ENCODE peak calls at places on chromosomes 12 and 14, in ten cellular contexts. D is caudate nucleus; X is amniotic stem cell; R is B cell; S is AG08396; K is COR-L47; Y is mesenchymal stem cell; F is stomach; H is stimulated activated CD4-positive, alpha-beta T cell treated with anti-CD3 and anti-CD28 coated beads, TNF-alpha, amount 100 ng/mL, for 1 hour; Z is brain microvascular endothelial cell. O is an unnamed sample.

GRCh38 chr12:9634177-9634803 is 26.6 kb upstream of the KLRB1 start:
- DNase-seq in D (peak), X (peak), R (peak), S (peak), K (no peak), Y (peak), F (peak), H (peak), Z (peak), O (no peak)

GRCh38 chr12:388547-389137 is 478 bp downstream of the KDM5A start:
- DNase-seq in D (no peak), X (no peak), R (no peak), S (peak), K (no peak), Y (peak), F (no peak), H (peak), Z (peak), O (no peak)

GRCh38 chr14:50425816-50426215 is 29.1 kb upstream of the CDKL1 start:
- DNase-seq in D (no peak), X (no peak), R (no peak), S (no peak), K (no peak), Y (peak), F (no peak), H (no peak), Z (peak), O (no peak)

GRCh38 chr12:64419696-64420095 is 15.5 kb downstream of the XPOT start:
- DNase-seq in D (no peak), X (no peak), R (no peak), S (no peak), K (no peak), Y (no peak), F (no peak), H (no peak), Z (no peak), O (no peak)

GRCh38 chr12:1595026-1595561 is 713 bp upstream of the FBXL14 start:
- DNase-seq in D (no peak), X (no peak), R (no peak), S (no peak), K (no peak), Y (peak), F (no peak), H (no peak), Z (no peak), O (no peak)

GRCh38 chr12:31031951-31032335 is 41.7 kb upstream of the DDX11 start:
- DNase-seq in D (no peak), X (no peak), R (no peak), S (no peak), K (no peak), Y (no peak), F (no peak), H (no peak), Z (no peak), O (no peak)

GRCh38 chr12:69685810-69686209 is 13.3 kb downstream of the BEST3 start:
- DNase-seq in D (no peak), X (no peak), R (no peak), S (no peak), K (no peak), Y (no peak), F (no peak), H (no peak), Z (peak), O (peak)

GRCh38 chr14:89312937-89313336 is 104.1 kb downstream of the FOXN3 start:
- DNase-seq in D (no peak), X (no peak), R (no peak), S (no peak), K (no peak), Y (no peak), F (no peak), H (no peak), Z (no peak), O (no peak)

GRCh38 chr12:114408881-114409795 is 3.2 kb upstream of the TBX5 start:
- DNase-seq in D (no peak), X (no peak), R (peak), S (no peak), K (no peak), Y (peak), F (no peak), H (no peak), Z (no peak), O (no peak)

GRCh38 chr14:22748691-22749090 is 17.8 kb upstream of the OXA1L start:
- DNase-seq in D (no peak), X (no peak), R (peak), S (no peak), K (no peak), Y (no peak), F (no peak), H (no peak), Z (no peak), O (no peak)

GRCh38 chr14:67269338-67270060 is 28.3 kb downstream of the PALS1 start:
- DNase-seq in D (no peak), X (peak), R (no peak), S (peak), K (no peak), Y (peak), F (no peak), H (no peak), Z (peak), O (no peak)

GRCh38 chr12:88247241-88247643 is 105.1 kb downstream of the TMTC3 start:
- DNase-seq in D (no peak), X (no peak), R (no peak), S (peak), K (no peak), Y (peak), F (no peak), H (no peak), Z (peak), O (peak)

GRCh38 chr14:95659986-95660385 is 26.2 kb upstream of the TCL1B start:
- DNase-seq in D (no peak), X (no peak), R (no peak), S (no peak), K (no peak), Y (no peak), F (no peak), H (no peak), Z (no peak), O (no peak)

GRCh38 chr12:63921157-63921556 is 76.7 kb downstream of the SRGAP1 start:
- DNase-seq in D (no peak), X (no peak), R (no peak), S (no peak), K (no peak), Y (no peak), F (no peak), H (no peak), Z (no peak), O (no peak)

GRCh38 chr12:38872181-38872580 is 33.2 kb downstream of the CPNE8 start:
- DNase-seq in D (no peak), X (no peak), R (no peak), S (no peak), K (no peak), Y (no peak), F (no peak), H (no peak), Z (no peak), O (no peak)

GRCh38 chr12:113980054-113980453 is 13.9 kb upstream of the RBM19 start:
- DNase-seq in D (no peak), X (no peak), R (no peak), S (no peak), K (no peak), Y (no peak), F (no peak), H (no peak), Z (no peak), O (no peak)

GRCh38 chr14:91409991-91410401 is 7.6 kb downstream of the CCDC88C start:
- DNase-seq in D (no peak), X (no peak), R (no peak), S (no peak), K (no peak), Y (no peak), F (no peak), H (no peak), Z (no peak), O (no peak)

GRCh38 chr12:131208425-131208824 is 254.7 kb downstream of the ADGRD1 start:
- DNase-seq in D (no peak), X (no peak), R (no peak), S (no peak), K (no peak), Y (no peak), F (peak), H (no peak), Z (no peak), O (no peak)

GRCh38 chr14:31127690-31128089 is 79.9 kb downstream of the HECTD1 start:
- DNase-seq in D (no peak), X (no peak), R (no peak), S (no peak), K (no peak), Y (no peak), F (no peak), H (no peak), Z (no peak), O (no peak)

GRCh38 chr14:35365130-35366047 is 39.2 kb downstream of the NFKBIA start:
- DNase-seq in D (peak), X (peak), R (no peak), S (peak), K (no peak), Y (peak), F (peak), H (no peak), Z (peak), O (no peak)

GRCh38 chr12:69008510-69008909 is 75.5 kb upstream of the CPM start:
- DNase-seq in D (no peak), X (no peak), R (no peak), S (no peak), K (no peak), Y (no peak), F (no peak), H (no peak), Z (no peak), O (no peak)

GRCh38 chr12:3069714-3070113 is 7.5 kb upstream of the TSPAN9 start:
- DNase-seq in D (no peak), X (no peak), R (no peak), S (no peak), K (no peak), Y (no peak), F (no peak), H (no peak), Z (no peak), O (no peak)

GRCh38 chr12:113825705-113826104 is 140.4 kb downstream of the RBM19 start:
- DNase-seq in D (no peak), X (no peak), R (no peak), S (no peak), K (no peak), Y (no peak), F (no peak), H (no peak), Z (no peak), O (no peak)

GRCh38 chr14:82009076-82009475 is 475.4 kb upstream of the SEL1L start:
- DNase-seq in D (no peak), X (no peak), R (no peak), S (no peak), K (no peak), Y (no peak), F (no peak), H (no peak), Z (no peak), O (no peak)

GRCh38 chr12:115398311-115398781 is 714.4 kb upstream of the TBX3 start:
- DNase-seq in D (no peak), X (no peak), R (no peak), S (no peak), K (no peak), Y (peak), F (no peak), H (no peak), Z (no peak), O (no peak)

GRCh38 chr14:39276579-39277114 is 42.9 kb downstream of the MIA2 start:
- DNase-seq in D (no peak), X (no peak), R (no peak), S (no peak), K (no peak), Y (no peak), F (no peak), H (no peak), Z (no peak), O (no peak)

GRCh38 chr12:22670762-22671161 is 45.8 kb downstream of the ETNK1 start:
- DNase-seq in D (no peak), X (no peak), R (no peak), S (no peak), K (no peak), Y (no peak), F (no peak), H (no peak), Z (no peak), O (no peak)

GRCh38 chr12:1913377-1914115 is 4.9 kb downstream of the CACNA2D4 start:
- DNase-seq in D (no peak), X (no peak), R (no peak), S (peak), K (no peak), Y (no peak), F (peak), H (no peak), Z (no peak), O (no peak)

GRCh38 chr14:33364536-33364935 is 425.9 kb downstream of the NPAS3 start:
- DNase-seq in D (no peak), X (no peak), R (no peak), S (no peak), K (no peak), Y (no peak), F (no peak), H (no peak), Z (no peak), O (no peak)

GRCh38 chr14:101200650-101201516 is 297.4 kb upstream of the RTL1 start:
- DNase-seq in D (no peak), X (no peak), R (no peak), S (no peak), K (no peak), Y (no peak), F (peak), H (no peak), Z (no peak), O (no peak)

GRCh38 chr14:20608383-20609095 is 17.4 kb upstream of the RNASE12 start:
- DNase-seq in D (no peak), X (no peak), R (no peak), S (no peak), K (no peak), Y (no peak), F (no peak), H (no peak), Z (no peak), O (no peak)

GRCh38 chr12:32603858-32604257 is 75.2 kb upstream of the DNM1L start:
- DNase-seq in D (no peak), X (no peak), R (no peak), S (no peak), K (no peak), Y (peak), F (no peak), H (no peak), Z (peak), O (peak)

GRCh38 chr12:105462336-105462735 is 131.8 kb downstream of the C12orf75 start:
- DNase-seq in D (no peak), X (no peak), R (no peak), S (no peak), K (no peak), Y (no peak), F (no peak), H (no peak), Z (no peak), O (no peak)